ENCODE peak calls at places on chromosomes 6 and 20, in ten cellular contexts. V, E, F, Z, N, L, O, I, P and H are unnamed samples.

GRCh38 chr6:2360126-2360525 is 114.7 kb upstream of the GMDS start:
- DNase-seq in V (no peak), E (no peak), F (no peak), Z (no peak), N (no peak), L (no peak), O (no peak), I (no peak), P (no peak), H (no peak)

GRCh38 chr6:121849477-121849876 is 414.0 kb downstream of the GJA1 start:
- DNase-seq in V (no peak), E (peak), F (peak), Z (peak), N (peak), L (peak), O (peak), I (peak), P (peak), H (peak)

GRCh38 chr6:56691201-56691595 is 48.5 kb upstream of the DST start:
- DNase-seq in V (no peak), E (no peak), F (no peak), Z (no peak), N (no peak), L (no peak), O (no peak), I (no peak), P (no peak), H (no peak)

GRCh38 chr20:48738399-48739304 is 89.1 kb downstream of the PREX1 start:
- DNase-seq in V (no peak), E (no peak), F (no peak), Z (no peak), N (peak), L (no peak), O (no peak), I (no peak), P (no peak), H (no peak)

GRCh38 chr6:77456531-77457248 is 6.6 kb downstream of the HTR1B start:
- DNase-seq in V (no peak), E (peak), F (peak), Z (peak), N (no peak), L (no peak), O (peak), I (peak), P (peak), H (peak)

GRCh38 chr6:83429857-83430605 is 820 bp downstream of the ME1 start:
- DNase-seq in V (no peak), E (peak), F (peak), Z (peak), N (no peak), L (peak), O (peak), I (peak), P (peak), H (peak)

GRCh38 chr20:63401384-63402110 is 40.4 kb upstream of the CHRNA4 start:
- DNase-seq in V (no peak), E (no peak), F (no peak), Z (no peak), N (no peak), L (no peak), O (no peak), I (no peak), P (no peak), H (no peak)

GRCh38 chr6:161109366-161109765 is 117.8 kb downstream of the MAP3K4 start:
- DNase-seq in V (no peak), E (no peak), F (no peak), Z (no peak), N (no peak), L (no peak), O (no peak), I (no peak), P (no peak), H (no peak)

GRCh38 chr20:25000268-25000801 is 7.8 kb upstream of the APMAP start:
- DNase-seq in V (no peak), E (peak), F (peak), Z (peak), N (no peak), L (no peak), O (peak), I (no peak), P (peak), H (peak)

GRCh38 chr6:72689107-72689954 is 67.5 kb downstream of the KCNQ5 start:
- DNase-seq in V (peak), E (peak), F (no peak), Z (no peak), N (peak), L (peak), O (peak), I (no peak), P (no peak), H (no peak)

GRCh38 chr6:27642744-27643456 is 170.0 kb upstream of the ZNF184 start:
- DNase-seq in V (no peak), E (no peak), F (no peak), Z (no peak), N (no peak), L (no peak), O (no peak), I (no peak), P (peak), H (no peak)

GRCh38 chr6:106446287-106446885 is 85.9 kb downstream of the CRYBG1 start:
- DNase-seq in V (no peak), E (peak), F (no peak), Z (no peak), N (peak), L (peak), O (peak), I (no peak), P (peak), H (peak)

GRCh38 chr6:136526196-136526930 is 23.9 kb downstream of the MAP7 start:
- DNase-seq in V (no peak), E (peak), F (no peak), Z (peak), N (no peak), L (no peak), O (peak), I (no peak), P (no peak), H (peak)
- TF ChIP-seq CTCF in V (no peak), E (peak), F (no peak), Z (peak), N (no peak), L (no peak), O (peak), I (no peak), P (no peak), H (peak)

DNA sequence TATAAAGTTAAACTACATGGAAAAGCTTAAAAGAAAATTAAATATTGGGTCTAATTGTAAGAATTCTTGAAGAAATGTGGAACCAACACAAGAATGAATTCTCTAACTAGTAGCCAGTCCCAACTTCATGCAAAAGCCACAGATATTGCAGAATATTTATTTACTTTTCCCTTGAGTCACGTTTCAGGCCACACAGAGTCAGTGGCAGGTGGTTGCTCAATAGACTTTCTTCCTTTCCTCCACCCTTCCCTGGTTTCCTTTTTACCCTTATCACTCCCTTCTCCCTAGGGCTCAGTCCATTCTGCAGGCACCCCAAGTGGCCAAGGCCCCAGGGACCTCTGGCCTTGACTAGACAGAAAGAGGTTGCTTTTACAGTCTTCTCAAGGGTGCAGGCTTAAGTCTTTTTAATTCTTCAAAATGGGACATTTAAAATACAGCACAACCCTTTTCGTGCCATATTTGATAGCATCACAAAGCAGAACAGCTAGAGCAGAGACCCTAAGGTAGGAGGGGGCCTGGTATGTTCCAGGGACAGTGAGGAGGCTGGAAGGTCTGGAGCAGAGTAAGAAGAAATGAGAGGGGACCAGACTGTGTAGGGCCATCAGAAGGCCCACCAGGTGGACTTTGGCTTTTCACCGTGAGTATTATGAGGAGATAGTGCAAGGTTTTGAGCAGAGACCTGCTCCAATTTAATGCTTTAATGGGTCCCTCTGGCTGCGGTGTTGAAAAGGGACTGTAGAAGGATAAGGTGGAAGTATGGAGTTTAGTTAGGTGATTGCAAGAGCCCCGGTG is 65.0 kb downstream of the HDDC2 start:
- DNase-seq in V (no peak), E (peak), F (no peak), Z (no peak), N (no peak), L (no peak), O (peak), I (no peak), P (peak), H (peak)
- TF ChIP-seq CTCF in V (no peak), E (no peak), F (no peak), Z (no peak), N (no peak), L (no peak), O (no peak), I (no peak), P (no peak), H (no peak)

DNA sequence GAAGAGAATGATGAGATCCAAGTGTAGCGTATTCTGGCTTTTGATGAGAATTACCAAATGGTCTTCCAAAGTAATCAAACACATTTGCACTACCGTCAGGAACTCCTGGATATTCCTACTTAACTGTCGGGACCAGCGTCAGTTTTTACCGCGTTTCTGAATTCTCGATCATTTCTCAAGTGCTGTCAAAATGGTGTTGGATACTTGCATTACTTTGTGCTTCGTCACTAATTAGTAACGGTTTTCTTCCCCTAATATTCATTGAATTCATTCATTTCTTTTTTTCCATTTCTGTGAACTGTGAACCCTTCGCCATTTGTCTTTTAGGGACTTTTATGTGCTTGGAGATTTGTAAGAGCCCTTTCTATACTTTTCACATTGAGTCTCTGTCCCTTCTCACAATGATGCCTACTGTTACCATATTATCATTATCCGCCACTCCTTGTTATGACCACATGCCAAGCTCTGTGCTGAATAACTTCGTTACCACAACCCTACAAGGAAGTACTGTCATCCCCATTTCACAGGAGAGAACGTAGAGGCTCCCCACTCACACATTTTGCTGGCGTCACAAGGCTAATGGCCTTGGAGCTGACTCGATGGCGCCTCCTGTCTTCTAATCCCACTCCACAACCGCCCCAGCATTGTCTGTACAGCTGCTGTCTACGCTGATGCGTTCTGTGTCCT is 74.2 kb upstream of the QKI start:
- DNase-seq in V (no peak), E (no peak), F (no peak), Z (no peak), N (no peak), L (no peak), O (no peak), I (no peak), P (no peak), H (no peak)
- TF ChIP-seq CTCF in V (no peak), E (peak), F (no peak), Z (no peak), N (peak), L (no peak), O (no peak), I (no peak), P (no peak), H (peak)

DNA sequence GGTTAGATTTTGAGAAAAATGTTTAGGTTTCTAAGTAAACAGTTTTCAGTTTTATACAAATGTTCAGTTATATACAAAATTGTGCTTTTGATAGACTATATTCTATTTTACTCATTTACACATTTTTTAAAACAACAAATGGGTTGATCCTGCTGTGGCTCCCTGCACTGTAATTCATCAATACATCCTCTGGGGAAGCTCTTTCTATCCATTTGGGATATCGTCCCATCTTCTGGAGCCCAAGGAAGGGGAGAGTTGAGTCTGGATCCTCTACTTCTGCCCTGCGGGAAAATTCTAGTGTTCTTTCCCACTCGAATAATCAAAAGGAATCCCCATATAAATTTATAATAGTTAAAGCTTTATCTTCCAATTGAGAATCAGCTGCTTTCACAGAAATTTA is 75.0 kb downstream of the SYCP2L start:
- DNase-seq in V (no peak), E (no peak), F (no peak), Z (no peak), N (no peak), L (no peak), O (no peak), I (no peak), P (no peak), H (no peak)
- TF ChIP-seq CTCF in V (no peak), E (no peak), F (no peak), Z (no peak), N (no peak), L (no peak), O (no peak), I (no peak), P (no peak), H (peak)

GRCh38 chr20:38175221-38176030 is 10.4 kb upstream of the TGM2 start:
- DNase-seq in V (no peak), E (no peak), F (no peak), Z (no peak), N (no peak), L (no peak), O (no peak), I (no peak), P (no peak), H (no peak)

GRCh38 chr20:38171301-38172010 is 6.4 kb upstream of the TGM2 start:
- DNase-seq in V (no peak), E (no peak), F (no peak), Z (no peak), N (no peak), L (no peak), O (no peak), I (no peak), P (no peak), H (peak)

GRCh38 chr20:38170914-38171300 is 5.8 kb upstream of the TGM2 start:
- DNase-seq in V (no peak), E (no peak), F (no peak), Z (no peak), N (no peak), L (no peak), O (no peak), I (no peak), P (no peak), H (no peak)

GRCh38 chr20:38172344-38172743 is 7.3 kb upstream of the TGM2 start:
- DNase-seq in V (no peak), E (no peak), F (no peak), Z (no peak), N (no peak), L (no peak), O (peak), I (no peak), P (no peak), H (no peak)

DNA sequence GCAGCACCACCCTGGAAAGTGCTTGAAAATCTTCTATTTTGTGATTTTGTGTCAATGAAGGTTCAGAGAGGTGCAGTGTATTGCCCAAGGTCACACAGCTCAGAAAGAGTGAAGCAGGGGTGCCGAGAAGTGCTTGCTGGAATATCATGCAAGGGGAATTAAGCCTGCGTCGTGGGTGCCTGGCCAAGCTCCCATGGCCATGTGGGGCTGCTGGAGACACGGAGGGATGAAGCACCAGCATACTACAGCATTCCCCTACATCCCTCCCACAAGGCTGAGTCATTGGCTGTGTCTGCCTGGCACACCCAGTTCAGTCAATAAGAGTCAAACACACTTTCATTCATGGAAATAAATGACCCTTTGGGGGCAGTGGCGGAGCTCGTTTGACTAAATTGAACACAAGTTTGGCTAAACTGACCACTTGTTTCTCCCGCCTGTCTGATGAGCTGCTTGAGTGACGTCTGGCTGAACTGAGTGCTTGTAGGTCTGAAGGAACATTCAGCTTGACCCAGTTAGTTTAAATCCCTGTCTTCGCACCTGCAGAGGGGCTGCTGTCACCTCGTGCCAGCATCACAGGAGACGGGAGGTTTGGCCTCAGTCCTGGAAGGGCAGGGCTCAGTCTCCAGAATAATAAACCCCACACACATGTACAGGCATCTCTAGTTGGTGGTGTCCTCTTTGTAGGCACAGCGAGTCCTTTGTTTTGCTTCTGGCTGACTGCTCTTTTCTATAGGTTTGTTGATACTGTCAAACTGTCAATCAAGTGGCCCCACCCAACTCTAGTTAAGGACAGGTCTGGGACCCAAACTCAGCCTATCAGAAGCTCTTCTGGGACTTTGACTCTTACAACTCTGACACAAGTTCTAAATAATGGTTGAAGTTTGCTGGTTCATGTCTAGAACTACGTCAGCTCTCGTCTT is 8.4 kb upstream of the TGM2 start:
- DNase-seq in V (no peak), E (peak), F (peak), Z (peak), N (no peak), L (no peak), O (peak), I (no peak), P (peak), H (peak)
- TF ChIP-seq CTCF in V (no peak), E (peak), F (no peak), Z (peak), N (no peak), L (no peak), O (peak), I (peak), P (no peak), H (peak)

GRCh38 chr6:163173741-163174140 is 240.8 kb upstream of the QKI start:
- DNase-seq in V (no peak), E (no peak), F (no peak), Z (no peak), N (no peak), L (no peak), O (no peak), I (no peak), P (no peak), H (no peak)

GRCh38 chr6:163179061-163179460 is 235.5 kb upstream of the QKI start:
- DNase-seq in V (no peak), E (no peak), F (no peak), Z (no peak), N (no peak), L (no peak), O (peak), I (no peak), P (no peak), H (no peak)

GRCh38 chr6:163177892-163178420 is 236.6 kb upstream of the QKI start:
- DNase-seq in V (no peak), E (no peak), F (no peak), Z (no peak), N (no peak), L (no peak), O (no peak), I (no peak), P (no peak), H (no peak)

GRCh38 chr6:163175301-163175700 is 239.2 kb upstream of the QKI start:
- DNase-seq in V (no peak), E (no peak), F (no peak), Z (no peak), N (no peak), L (no peak), O (no peak), I (no peak), P (no peak), H (no peak)

DNA sequence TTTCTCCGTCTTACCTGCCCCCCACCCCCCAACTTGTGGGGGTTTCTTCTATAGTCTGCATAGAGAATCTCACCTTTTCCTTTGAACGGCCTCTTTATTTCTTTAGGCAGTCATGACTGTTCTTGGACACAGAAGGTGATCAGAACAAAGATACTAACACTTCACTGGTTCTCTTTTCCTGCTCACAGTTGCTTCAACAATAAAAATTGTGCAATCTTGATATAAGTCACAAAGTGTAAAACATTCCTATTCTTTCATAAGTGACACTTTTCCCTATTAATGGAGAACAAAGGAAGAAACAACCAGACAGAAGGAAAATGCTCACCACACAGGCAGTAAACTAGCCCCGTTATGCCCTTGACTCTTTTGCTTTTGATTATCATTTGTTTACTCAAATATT is 238.4 kb upstream of the QKI start:
- DNase-seq in V (no peak), E (no peak), F (no peak), Z (no peak), N (no peak), L (no peak), O (no peak), I (no peak), P (no peak), H (no peak)
- TF ChIP-seq CTCF in V (no peak), E (no peak), F (no peak), Z (no peak), N (no peak), L (no peak), O (no peak), I (no peak), P (no peak), H (no peak)

GRCh38 chr6:43129434-43130194 is 41.5 kb upstream of the SRF start:
- DNase-seq in V (no peak), E (peak), F (peak), Z (peak), N (peak), L (no peak), O (peak), I (no peak), P (peak), H (no peak)
- TF ChIP-seq CTCF in V (no peak), E (peak), F (peak), Z (peak), N (peak), L (peak), O (peak), I (peak), P (peak), H (peak)